ENCODE peak calls at places on chromosomes 5 and 9, in six cellular contexts. E is AG04450; X is amniotic epithelial cell; C is stimulated activated CD4-positive, alpha-beta T cell treated with anti-CD3 and anti-CD28 coated beads, Interleukin-12 subunit alpha, Interleukin-12 subunit beta, amount 100 ng/mL, for 4 hours; A is LoVo; Y is gastrocnemius medialis. U is an unnamed sample.

GRCh38 chr5:78649816-78650561 is 1.4 kb upstream of the LHFPL2 start:
- DNase-seq in A (no peak), C (no peak), X (peak; percentile 87), Y (no peak), E (no peak), U (no peak)

GRCh38 chr9:37620386-37620785 is 28.0 kb upstream of the TOMM5 start:
- DNase-seq in E (no peak), X (no peak), Y (no peak), A (no peak), C (no peak), U (no peak)

GRCh38 chr9:92947268-92948031 is at the start of gene FGD3:
- DNase-seq in E (no peak), Y (no peak), A (peak; percentile 16), C (peak; percentile 42), X (no peak), U (no peak)

GRCh38 chr5:72624641-72625236 is 117.5 kb upstream of the ZNF366 start:
- DNase-seq in Y (peak; percentile 44), C (no peak), E (no peak), X (peak; percentile 85), A (no peak), U (no peak)

GRCh38 chr9:132673355-132673754 is 3.1 kb downstream of the GTF3C4 start:
- DNase-seq in A (no peak), Y (no peak), X (peak; percentile 68), E (no peak), C (no peak), U (no peak)

GRCh38 chr9:26163931-26164330 is 485.7 kb upstream of the TUSC1 start:
- DNase-seq in A (no peak), X (no peak), Y (no peak), C (no peak), E (peak; percentile 15), U (no peak)

GRCh38 chr5:107389130-107389553 is 281.6 kb downstream of the EFNA5 start:
- DNase-seq in C (no peak), Y (no peak), A (no peak), X (peak; percentile 38), E (no peak), U (no peak)

GRCh38 chr5:118980017-118980416 is 8.3 kb downstream of the DTWD2 start:
- DNase-seq in A (no peak), X (no peak), C (no peak), Y (no peak), E (no peak), U (no peak)

GRCh38 chr5:67014957-67015400 is 181.6 kb downstream of the CD180 start:
- DNase-seq in Y (no peak), A (peak; percentile 20), C (no peak), X (no peak), E (no peak), U (no peak)

GRCh38 chr9:69174645-69175487 is 789 bp downstream of the TJP2 start:
- DNase-seq in X (peak; percentile 99), E (peak; percentile 93), A (peak; percentile 36), Y (peak; percentile 55), C (peak; percentile 25), U (peak; percentile 39)

GRCh38 chr9:93501406-93501805 is 48.0 kb upstream of the FAM120AOS start:
- DNase-seq in E (no peak), X (peak; percentile 29), Y (no peak), C (no peak), A (peak; percentile 6), U (no peak)

GRCh38 chr5:10250804-10251276 is 760 bp downstream of the CCT5 start:
- DNase-seq in Y (no peak), E (no peak), X (peak; percentile 44), A (peak; percentile 38), C (no peak), U (no peak)

U was measured in GM12892.